ENCODE peak calls at places on chromosomes 5 and 9, in eight cellular contexts. X is neural progenitor cell, Z is MM.1S, C is fibroblast of lung, E is IMR-90, O is OCI-LY7, J is GM23248, F is H9. L is an unnamed sample.

GRCh38 chr9:14251146-14252071 is 62.5 kb downstream of the NFIB start:
- DNase-seq in X (peak; percentile 29), Z (no peak), C (peak; percentile 92), E (peak; percentile 68), O (no peak), J (peak; percentile 79), F (no peak), L (no peak)

GRCh38 chr5:174817610-174818009 is 93.2 kb downstream of the MSX2 start:
- DNase-seq in X (no peak), Z (no peak), C (no peak), E (no peak), O (no peak), J (no peak), F (no peak), L (no peak)

GRCh38 chr5:171252674-171253073 is 56.4 kb upstream of the TLX3 start:
- DNase-seq in X (no peak), Z (no peak), C (no peak), E (no peak), O (no peak), J (no peak), F (no peak), L (no peak)

GRCh38 chr9:126235844-126236243 is 90.8 kb upstream of the MVB12B start:
- DNase-seq in X (no peak), Z (no peak), C (no peak), E (no peak), O (no peak), J (no peak), F (no peak), L (no peak)

GRCh38 chr5:124649548-124650501 is 96.6 kb downstream of the ZNF608 start:
- DNase-seq in X (no peak), Z (peak; percentile 99), C (peak; percentile 97), E (peak; percentile 93), O (peak; percentile 98), J (peak; percentile 77), F (no peak), L (peak; percentile 91)

GRCh38 chr9:91151014-91151740 is 210.5 kb downstream of the AUH start:
- DNase-seq in X (no peak), Z (peak; percentile 97), C (peak; percentile 95), E (peak; percentile 81), O (no peak), J (peak; percentile 79), F (no peak), L (peak; percentile 48)

GRCh38 chr9:79824265-79824664 is 252.5 kb downstream of the TLE4 start:
- DNase-seq in X (no peak), Z (peak; percentile 90), C (no peak), E (no peak), O (no peak), J (no peak), F (no peak), L (peak; percentile 45)

GRCh38 chr9:93267091-93267541 is 83.2 kb downstream of the WNK2 start:
- DNase-seq in X (no peak), Z (no peak), C (no peak), E (no peak), O (no peak), J (no peak), F (no peak), L (no peak)

GRCh38 chr5:151766975-151767374 is 4.8 kb upstream of the G3BP1 start:
- DNase-seq in X (no peak), Z (no peak), C (no peak), E (no peak), O (no peak), J (no peak), F (no peak), L (no peak)

GRCh38 chr9:89657765-89658164 is 53.0 kb downstream of the GADD45G start:
- DNase-seq in X (no peak), Z (peak; percentile 57), C (no peak), E (no peak), O (no peak), J (no peak), F (no peak), L (no peak)
- H3K4me2 ChIP-seq in X (no peak overlapping the region), Z (no peak overlapping the region), C (no peak overlapping the region), E (no peak overlapping the region), O (no peak overlapping the region), J (no peak overlapping the region), F (no peak overlapping the region), L (no peak overlapping the region)

GRCh38 chr9:29129763-29130162 is 1556.5 kb upstream of the C9orf72 start:
- DNase-seq in X (peak; percentile 18), Z (no peak), C (no peak), E (no peak), O (peak; percentile 18), J (no peak), F (no peak), L (no peak)

DNA sequence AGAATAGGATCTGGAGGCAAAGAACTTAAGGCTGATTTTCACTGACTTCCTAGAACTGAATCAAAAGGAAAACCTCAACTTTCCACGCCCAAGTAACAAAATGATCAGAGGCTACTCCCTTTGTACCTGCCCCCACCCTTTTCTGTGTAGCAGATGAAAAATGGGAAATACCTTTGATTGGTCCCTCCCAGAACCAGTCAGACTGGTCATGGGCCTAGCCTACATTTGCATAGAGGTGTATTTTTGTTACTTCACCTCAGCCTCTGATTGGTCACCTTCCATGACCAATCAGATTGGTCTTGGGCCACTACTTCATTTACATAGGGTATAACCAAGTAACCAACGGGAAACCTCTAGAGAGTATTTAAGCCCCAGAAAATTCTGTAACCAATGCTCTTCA is 1553.5 kb upstream of the C9orf72 start:
- DNase-seq in X (no peak), Z (no peak), C (no peak), E (no peak), O (no peak), J (no peak), F (no peak), L (no peak)
- H3K9me3 ChIP-seq in X (peaks cover 12% of the 10 kb centered on the region), Z (no peaks in the 10 kb centered on the region), C (no peaks in the 10 kb centered on the region), E (peaks cover under 1% of the 10 kb centered on the region), O (peaks cover 11% of the 10 kb centered on the region), J (no peaks in the 10 kb centered on the region), F (peaks cover 35% of the 10 kb centered on the region), L (peaks cover 12% of the 10 kb centered on the region)

GRCh38 chr5:66582499-66582898 is 13.7 kb upstream of the MAST4 start:
- DNase-seq in X (no peak), Z (no peak), C (peak; percentile 80), E (no peak), O (no peak), J (peak; percentile 95), F (no peak), L (no peak)
- H3K4me2 ChIP-seq in X (no peak overlapping the region), Z (no peak overlapping the region), C (no peak overlapping the region), E (no peak overlapping the region), O (no peak overlapping the region), J (peak overlapping the region; percentile 90), F (no peak overlapping the region), L (no peak overlapping the region)

GRCh38 chr5:141384471-141385267 is 2.1 kb downstream of the PCDHGA7 start:
- DNase-seq in X (no peak), Z (no peak), C (no peak), E (no peak), O (no peak), J (no peak), F (no peak), L (no peak)

GRCh38 chr5:141383345-141383744 is 803 bp downstream of the PCDHGA7 start:
- DNase-seq in X (no peak), Z (no peak), C (no peak), E (no peak), O (no peak), J (no peak), F (no peak), L (no peak)

GRCh38 chr5:141388661-141389060 is 1.2 kb downstream of the PCDHGB4 start:
- DNase-seq in X (no peak), Z (no peak), C (no peak), E (no peak), O (no peak), J (no peak), F (no peak), L (no peak)

GRCh38 chr5:141382469-141383294 is at the start of gene PCDHGA7:
- DNase-seq in X (no peak), Z (peak; percentile 60), C (peak; percentile 48), E (peak; percentile 57), O (peak; percentile 59), J (no peak), F (no peak), L (no peak)
- H3K9me3 ChIP-seq in X (peaks cover 3% of the 10 kb centered on the region), Z (no peaks in the 10 kb centered on the region), C (peaks cover 2% of the 10 kb centered on the region), E (peaks cover 26% of the 10 kb centered on the region), O (no peaks in the 10 kb centered on the region), J (no peaks in the 10 kb centered on the region), F (peaks cover 21% of the 10 kb centered on the region), L (no peaks in the 10 kb centered on the region)

GRCh38 chr5:150026682-150027172 is 26.2 kb downstream of the HMGXB3 start:
- DNase-seq in X (no peak), Z (no peak), C (no peak), E (no peak), O (no peak), J (no peak), F (no peak), L (no peak)
- H3K4me2 ChIP-seq in X (no peak overlapping the region), Z (no peak overlapping the region), C (no peak overlapping the region), E (no peak overlapping the region), O (no peak overlapping the region), J (no peak overlapping the region), F (no peak overlapping the region), L (no peak overlapping the region)

DNA sequence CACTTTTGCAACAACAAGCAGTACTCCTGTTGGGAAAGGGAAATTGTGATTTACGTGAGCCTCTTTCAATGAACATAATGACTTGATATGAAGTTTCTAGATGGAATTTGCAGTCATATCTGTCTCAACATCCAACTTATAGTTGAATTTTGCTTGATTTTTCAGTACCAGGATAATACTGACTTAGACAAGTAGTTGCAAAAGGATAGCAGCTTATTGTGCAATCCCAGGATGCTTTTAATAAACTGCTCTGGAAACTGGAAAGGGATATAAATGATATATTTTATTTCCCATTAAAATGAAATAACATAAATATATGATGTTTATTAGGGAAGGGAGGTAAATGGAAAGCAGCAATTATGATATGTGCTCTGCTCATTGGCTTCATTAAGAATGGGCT is 174.4 kb upstream of the RGMB start:
- DNase-seq in X (no peak), Z (no peak), C (no peak), E (peak; percentile 28), O (no peak), J (peak; percentile 30), F (no peak), L (no peak)
- H3K9me3 ChIP-seq in X (no peaks in the 10 kb centered on the region), Z (no peaks in the 10 kb centered on the region), C (no peaks in the 10 kb centered on the region), E (peaks cover 2% of the 10 kb centered on the region), O (no peaks in the 10 kb centered on the region), J (no peaks in the 10 kb centered on the region), F (no peaks in the 10 kb centered on the region), L (peaks cover 3% of the 10 kb centered on the region)

GRCh38 chr9:104869801-104870200 is 58.2 kb downstream of the ABCA1 start:
- DNase-seq in X (no peak), Z (no peak), C (peak; percentile 62), E (peak; percentile 26), O (no peak), J (peak; percentile 46), F (no peak), L (no peak)

GRCh38 chr9:104868687-104869404 is 59.1 kb downstream of the ABCA1 start:
- DNase-seq in X (peak; percentile 90), Z (no peak), C (peak; percentile 95), E (peak; percentile 91), O (peak; percentile 73), J (peak; percentile 88), F (peak; percentile 73), L (no peak)

GRCh38 chr9:104875320-104875719 is 52.6 kb downstream of the ABCA1 start:
- DNase-seq in X (no peak), Z (no peak), C (no peak), E (no peak), O (no peak), J (no peak), F (no peak), L (no peak)

GRCh38 chr9:104872959-104873850 is 54.8 kb downstream of the ABCA1 start:
- DNase-seq in X (no peak), Z (no peak), C (peak; percentile 98), E (peak; percentile 97), O (no peak), J (peak; percentile 95), F (no peak), L (no peak)

GRCh38 chr9:104871961-104872527 is 55.9 kb downstream of the ABCA1 start:
- DNase-seq in X (no peak), Z (no peak), C (no peak), E (no peak), O (no peak), J (no peak), F (no peak), L (no peak)
- H3K4me2 ChIP-seq in X (no peak overlapping the region), Z (no peak overlapping the region), C (no peak overlapping the region), E (no peak overlapping the region), O (no peak overlapping the region), J (no peak overlapping the region), F (no peak overlapping the region), L (no peak overlapping the region)